ENCODE peak calls at places on chromosome 21, in four cellular contexts. J is CD8-positive, alpha-beta T cell; A is foreskin keratinocyte; Y is psoas muscle. M is an unnamed sample. For H3K4me1, the result is how much of the 10 kb centered on the place peaks cover.

GRCh38 chr21:22536511-22536910 is 1538.3 kb downstream of the NCAM2 start:
- DNase-seq in Y (no peak), A (peak), J (no peak), M (no peak)

GRCh38 chr21:37758997-37759396 is 157.3 kb downstream of the KCNJ6 start:
- DNase-seq in J (no peak), A (peak), Y (no peak), M (no peak)

GRCh38 chr21:41402231-41402630 is 23.8 kb upstream of the MX1 start:
- DNase-seq in J (no peak), Y (no peak), A (no peak), M (no peak)

GRCh38 chr21:32844653-32845443 is 73.3 kb upstream of the PAXBP1 start:
- DNase-seq in A (peak), J (no peak), Y (no peak), M (no peak)

GRCh38 chr21:14273736-14274538 is 58.0 kb downstream of the RBM11 start:
- DNase-seq in A (peak), Y (peak), J (no peak), M (peak)

GRCh38 chr21:15065381-15066230 is 806 bp upstream of the NRIP1 start:
- DNase-seq in Y (peak), J (peak), A (peak), M (peak)

GRCh38 chr21:32321480-32321879 is 22.8 kb downstream of the MRAP start:
- DNase-seq in J (no peak), Y (no peak), A (no peak), M (no peak)

GRCh38 chr21:26170471-26171309 is at the start of gene APP:
- DNase-seq in Y (peak), J (peak), A (peak), M (peak)

GRCh38 chr21:32412162-32412997 is at the start of gene EVA1C:
- DNase-seq in Y (peak), A (no peak), J (peak), M (peak)

GRCh38 chr21:40143822-40144525 is 276.7 kb downstream of the PCP4 start:
- DNase-seq in A (peak), Y (no peak), J (no peak), M (peak)

GRCh38 chr21:43603641-43604504 is 55.4 kb downstream of the HSF2BP start:
- DNase-seq in Y (no peak), A (no peak), J (no peak), M (no peak)

GRCh38 chr21:26127918-26128317 is 42.7 kb downstream of the APP start:
- DNase-seq in Y (no peak), A (peak), J (no peak), M (no peak)

GRCh38 chr21:26962516-26963305 is 4.2 kb downstream of the ADAMTS5 start:
- DNase-seq in Y (no peak), A (no peak), J (no peak), M (no peak)

GRCh38 chr21:36859744-36860501 is 106.5 kb downstream of the HLCS start:
- DNase-seq in J (no peak), Y (peak), A (peak), M (peak)

GRCh38 chr21:20998456-20998789 is 214 bp downstream of the NCAM2 start:
- DNase-seq in J (no peak), A (no peak), Y (no peak), M (no peak)

GRCh38 chr21:26709090-26709489 is 136.0 kb upstream of the CYYR1 start:
- DNase-seq in A (peak), Y (no peak), J (no peak), M (no peak)

GRCh38 chr21:32516729-32517649 is 68.3 kb downstream of the TCP10L start:
- DNase-seq in Y (no peak), A (peak), J (no peak), M (no peak)

GRCh38 chr21:46078322-46078981 is 19.5 kb upstream of the COL6A2 start:
- DNase-seq in J (no peak), A (no peak), Y (peak), M (no peak)

GRCh38 chr21:33899199-33899598 is 16.4 kb downstream of the ATP5PO start:
- DNase-seq in Y (no peak), J (no peak), A (no peak), M (no peak)

GRCh38 chr21:28256420-28256831 is 736.3 kb downstream of the LTN1 start:
- DNase-seq in J (no peak), A (no peak), Y (no peak), M (no peak)

GRCh38 chr21:45999581-46000181 is 18.1 kb downstream of the COL6A1 start:
- DNase-seq in J (no peak), A (no peak), Y (no peak), M (peak)

GRCh38 chr21:28745131-28746055 is 247.3 kb downstream of the LTN1 start:
- DNase-seq in Y (peak), A (peak), J (peak), M (peak)

GRCh38 chr21:26945916-26946315 is 21.0 kb downstream of the ADAMTS5 start:
- DNase-seq in J (no peak), Y (peak), A (no peak), M (peak)

GRCh38 chr21:37757631-37758376 is 158.5 kb downstream of the KCNJ6 start:
- DNase-seq in Y (no peak), A (no peak), J (no peak), M (no peak)

GRCh38 chr21:32593690-32594089 is 8.4 kb upstream of the TCP10L start:
- DNase-seq in Y (no peak), J (no peak), A (no peak), M (no peak)

GRCh38 chr21:36207577-36208320 is 51.1 kb downstream of the DOP1B start:
- DNase-seq in A (peak), J (no peak), Y (no peak), M (no peak)

GRCh38 chr21:14630556-14631069 is 84.5 kb upstream of the SAMSN1 start:
- DNase-seq in Y (no peak), A (no peak), J (no peak), M (no peak)

GRCh38 chr21:23695449-23695848 is 1911.8 kb downstream of the MRPL39 start:
- DNase-seq in J (no peak), A (no peak), Y (no peak), M (no peak)

GRCh38 chr21:25515484-25516405 is 91.5 kb downstream of the MRPL39 start:
- DNase-seq in A (no peak), Y (no peak), J (no peak), M (no peak)

GRCh38 chr21:23111070-23111605 is 2112.9 kb downstream of the NCAM2 start:
- DNase-seq in J (no peak), Y (no peak), A (no peak), M (no peak)

GRCh38 chr21:43727571-43728466 is 8.9 kb downstream of the PDXK start:
- DNase-seq in J (no peak), Y (peak), A (no peak), M (peak)

GRCh38 chr21:36699546-36700294 is 805 bp downstream of the SIM2 start:
- DNase-seq in J (no peak), A (no peak), Y (no peak), M (no peak)

GRCh38 chr21:40053007-40053406 is 185.8 kb downstream of the PCP4 start:
- DNase-seq in J (no peak), A (no peak), Y (peak), M (peak)

GRCh38 chr21:29078884-29079765 is 5.7 kb upstream of the CCT8 start:
- DNase-seq in A (no peak), J (no peak), Y (no peak), M (no peak)

GRCh38 chr21:46559291-46559983 is 45.4 kb downstream of the S100B start:
- DNase-seq in Y (no peak), J (peak), A (no peak), M (no peak)

GRCh38 chr21:27001526-27001925 is 34.6 kb upstream of the ADAMTS5 start:
- DNase-seq in A (peak), J (no peak), Y (no peak), M (no peak)

GRCh38 chr21:38810034-38810825 is 4.5 kb downstream of the ETS2 start:
- DNase-seq in Y (no peak), J (no peak), A (no peak), M (no peak)
- H3K4me1 ChIP-seq in Y (under half), J (under half), A (under half), M (half or more)

GRCh38 chr21:44972301-44972814 is 32.5 kb downstream of the SLX9 start:
- DNase-seq in A (no peak), Y (no peak), J (no peak), M (no peak)

GRCh38 chr21:44972821-44973220 is 33.0 kb downstream of the SLX9 start:
- DNase-seq in A (no peak), Y (no peak), J (no peak), M (no peak)

GRCh38 chr21:44971672-44971995 is 31.8 kb downstream of the SLX9 start:
- DNase-seq in Y (no peak), J (no peak), A (no peak), M (no peak)

GRCh38 chr21:44974676-44975075 is 34.8 kb downstream of the SLX9 start:
- DNase-seq in Y (no peak), A (no peak), J (no peak), M (no peak)

DNA sequence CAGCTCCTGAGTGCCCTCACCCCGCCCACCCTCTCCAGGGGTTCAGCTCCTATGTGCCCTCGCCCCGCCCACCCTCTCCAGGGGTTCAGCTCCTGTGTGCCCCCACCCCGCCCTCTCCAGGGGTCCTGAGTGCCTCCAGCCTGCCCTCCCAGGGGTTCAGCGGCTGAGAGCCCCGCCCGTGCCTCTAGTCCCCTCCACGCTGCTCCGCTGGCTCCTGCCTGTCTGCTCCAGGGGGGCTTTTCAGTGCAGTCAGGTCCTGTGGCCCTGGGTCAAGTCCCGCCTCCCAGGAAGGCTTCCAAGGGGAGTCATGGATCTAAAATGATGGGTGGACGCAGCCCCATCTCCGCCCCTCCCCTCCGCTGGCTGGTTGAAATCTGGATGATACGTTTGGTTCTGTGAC is 33.8 kb downstream of the SLX9 start:
- DNase-seq in J (no peak), Y (no peak), A (no peak), M (no peak)
- H3K4me1 ChIP-seq in J (under half), Y (under half), A (under half), M (under half)

DNA sequence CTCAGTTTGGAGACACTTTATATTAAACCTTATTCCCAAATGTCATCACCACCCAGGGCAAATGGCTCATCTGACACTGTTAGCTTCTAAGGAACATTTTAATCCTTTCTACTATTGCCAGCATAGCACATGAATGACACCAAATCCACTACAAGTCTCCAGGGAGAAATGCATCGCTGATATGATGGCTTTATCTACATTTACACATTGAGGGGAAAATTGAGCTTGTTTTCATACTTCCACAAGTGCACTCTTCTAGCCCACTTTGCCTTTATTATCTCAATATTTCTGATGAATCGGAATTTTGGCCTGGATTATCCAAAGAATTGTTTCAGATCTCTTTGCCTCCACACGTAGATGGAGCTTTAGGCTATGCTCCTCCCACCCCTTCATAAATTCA is 75.4 kb downstream of the RUNX1 start:
- DNase-seq in J (no peak), Y (no peak), A (no peak), M (no peak)
- H3K4me1 ChIP-seq in J (half or more), Y (under half), A (under half), M (under half)

GRCh38 chr21:16426936-16427335 is 697.2 kb downstream of the USP25 start:
- DNase-seq in Y (no peak), A (no peak), J (no peak), M (no peak)
- H3K4me1 ChIP-seq in Y (under half), A (under half), J (under half), M (under half)

GRCh38 chr21:42406846-42407245 is 3.1 kb downstream of the UBASH3A start:
- DNase-seq in J (no peak), A (no peak), Y (no peak), M (no peak)
- H3K4me1 ChIP-seq in J (half or more), A (under half), Y (under half), M (under half)

M was measured in left ventricle myocardium inferior.